ENCODE peak calls at places on chromosomes 16 and 17, in ten cellular contexts. S is aorta; M is testis; A is omental fat pad; C is H1; Y is activated CD4-positive, alpha-beta T cell treated with anti-CD3 and anti-CD28 coated beads for 36 hours; K is cardiac muscle cell; T is amniotic epithelial cell; Q is neuronal stem cell; D is progenitor cell of endocrine pancreas. V is an unnamed sample.

GRCh38 chr16:9088848-9089247 is 2.6 kb upstream of the HAPSTR1 start:
- DNase-seq in S (no peak), M (no peak), A (no peak), C (no peak), Y (no peak), K (no peak), T (no peak), Q (no peak), D (no peak), V (no peak)

GRCh38 chr16:23754594-23755483 is at the start of gene CHP2:
- DNase-seq in S (no peak), M (peak), A (no peak), C (no peak), Y (peak), K (peak), T (no peak), Q (no peak), D (no peak), V (no peak)

GRCh38 chr17:29138991-29139682 is 41.1 kb downstream of the MYO18A start:
- DNase-seq in S (peak), M (peak), A (no peak), C (no peak), Y (peak), K (no peak), T (no peak), Q (no peak), D (no peak), V (no peak)

GRCh38 chr17:43324205-43324893 is 74.4 kb upstream of the ARL4D start:
- DNase-seq in S (no peak), M (peak), A (no peak), C (no peak), Y (no peak), K (no peak), T (no peak), Q (no peak), D (no peak), V (no peak)

GRCh38 chr17:10316986-10317834 is 55.6 kb downstream of the MYH13 start:
- DNase-seq in S (peak), M (peak), A (peak), C (peak), Y (peak), K (peak), T (peak), Q (no peak), D (peak), V (peak)

GRCh38 chr17:2406271-2406902 is 5.5 kb upstream of the MNT start:
- DNase-seq in S (peak), M (peak), A (no peak), C (no peak), Y (no peak), K (no peak), T (no peak), Q (no peak), D (no peak), V (no peak)

GRCh38 chr17:4198995-4199394 is 56.0 kb downstream of the CYB5D2 start:
- DNase-seq in S (no peak), M (no peak), A (no peak), C (no peak), Y (no peak), K (no peak), T (no peak), Q (no peak), D (no peak), V (no peak)

GRCh38 chr16:48405907-48406306 is 20.7 kb upstream of the SIAH1 start:
- DNase-seq in S (no peak), M (no peak), A (no peak), C (no peak), Y (no peak), K (no peak), T (no peak), Q (no peak), D (no peak), V (no peak)

GRCh38 chr17:60524463-60525346 is 1.3 kb downstream of the APPBP2 start:
- DNase-seq in S (no peak), M (peak), A (no peak), C (peak), Y (no peak), K (peak), T (peak), Q (no peak), D (no peak), V (no peak)

GRCh38 chr16:11097782-11098167 is 153.4 kb downstream of the CLEC16A start:
- DNase-seq in S (no peak), M (no peak), A (no peak), C (no peak), Y (no peak), K (no peak), T (no peak), Q (no peak), D (no peak), V (no peak)

GRCh38 chr17:7166873-7167272 is 12.3 kb downstream of the ASGR1 start:
- DNase-seq in S (peak), M (no peak), A (no peak), C (no peak), Y (no peak), K (no peak), T (no peak), Q (no peak), D (no peak), V (no peak)

GRCh38 chr17:37708008-37708615 is 36.7 kb downstream of the HNF1B start:
- DNase-seq in S (no peak), M (no peak), A (no peak), C (no peak), Y (no peak), K (no peak), T (no peak), Q (no peak), D (no peak), V (no peak)

GRCh38 chr17:41629826-41630670 is 5.7 kb upstream of the KRT17 start:
- DNase-seq in S (no peak), M (no peak), A (no peak), C (no peak), Y (no peak), K (no peak), T (no peak), Q (no peak), D (no peak), V (no peak)

GRCh38 chr16:87561200-87562105 is 40.9 kb upstream of the JPH3 start:
- DNase-seq in S (no peak), M (no peak), A (no peak), C (no peak), Y (no peak), K (no peak), T (no peak), Q (no peak), D (no peak), V (no peak)